ENCODE peak calls at places on chromosomes 5 and 9, in nine cellular contexts. K is cardiac fibroblast; U is stimulated activated CD8-positive, alpha-beta memory T cell treated with anti-CD3 and anti-CD28 coated beads, Interleukin-7, amount 100 ng/mL, for 1 hour; R is MCF 10A; E is ELR; H is activated CD4-positive, alpha-beta memory T cell treated with anti-CD3 and anti-CD28 coated beads, Interleukin-2, amount 10 ng/mL, durations not matched to agents 7 days and 5 days; Z is T-helper 1 cell; X is heart left ventricle; J is stimulated activated CD4-positive, alpha-beta T cell treated with anti-CD3 and anti-CD28 coated beads, TNF-alpha, amount 100 ng/mL, for 1 hour. L is an unnamed sample.
A peak's percentile ranks its signal among the peaks of the same experiment; 100 is the strongest.

GRCh38 chr9:79768199-79768598 is 196.4 kb downstream of the TLE4 start:
- DNase-seq in K (no peak), U (no peak), R (no peak), E (no peak), H (no peak), Z (no peak), X (no peak), J (no peak), L (no peak)

GRCh38 chr5:123365163-123365562 is 58.0 kb downstream of the CEP120 start:
- DNase-seq in K (no peak), U (no peak), R (no peak), E (no peak), H (no peak), Z (no peak), X (no peak), J (no peak), L (no peak)

GRCh38 chr9:137437691-137438590 is 3.2 kb downstream of the ENTPD8 start:
- DNase-seq in K (no peak), U (no peak), R (no peak), E (no peak), H (no peak), Z (no peak), X (peak; percentile 20), J (no peak), L (no peak)

GRCh38 chr5:175885813-175886212 is 14.4 kb downstream of the CPLX2 start:
- DNase-seq in K (no peak), U (no peak), R (peak; percentile 72), E (no peak), H (no peak), Z (no peak), X (no peak), J (no peak), L (no peak)

GRCh38 chr5:15807861-15808260 is 307.9 kb downstream of the FBXL7 start:
- DNase-seq in K (peak; percentile 68), U (no peak), R (peak; percentile 10), E (peak; percentile 19), H (no peak), Z (no peak), X (peak; percentile 72), J (no peak), L (no peak)

GRCh38 chr5:39062530-39062929 is 11.7 kb downstream of the RICTOR start:
- DNase-seq in K (no peak), U (no peak), R (no peak), E (no peak), H (no peak), Z (no peak), X (no peak), J (no peak), L (no peak)

GRCh38 chr5:54291498-54291897 is 18.9 kb downstream of the ARL15 start:
- DNase-seq in K (no peak), U (no peak), R (no peak), E (no peak), H (no peak), Z (no peak), X (no peak), J (no peak), L (no peak)

GRCh38 chr5:158812381-158812780 is 287.3 kb downstream of the EBF1 start:
- DNase-seq in K (no peak), U (no peak), R (no peak), E (no peak), H (peak; percentile 63), Z (peak; percentile 3), X (no peak), J (peak; percentile 3), L (no peak)

GRCh38 chr9:10548348-10548747 is 64.5 kb downstream of the PTPRD start:
- DNase-seq in K (no peak), U (no peak), R (no peak), E (no peak), H (no peak), Z (no peak), X (no peak), J (no peak), L (no peak)